ENCODE peak calls at places on chromosomes 7 and 10, in five cellular contexts. One of them, this sample, is unnamed.

GRCh38 chr7:6430271-6430940 is 17.3 kb downstream of the DAGLB start:
- DNase-seq in activated CD4-positive, alpha-beta T cell treated with anti-CD3 and anti-CD28 coated beads, Interleukin-2, amount 10 ng/mL, durations not matched to agents 7 days and 5 days: no peak
- DNase-seq in CD8-positive, alpha-beta memory T cell: no peak
- DNase-seq in T-helper 9 cell: no peak
- DNase-seq in ureter: no peak
- DNase-seq in this sample: no peak

GRCh38 chr10:118615888-118616287 is 20.4 kb upstream of the PRLHR start:
- DNase-seq in activated CD4-positive, alpha-beta T cell treated with anti-CD3 and anti-CD28 coated beads, Interleukin-2, amount 10 ng/mL, durations not matched to agents 7 days and 5 days: no peak
- DNase-seq in CD8-positive, alpha-beta memory T cell: no peak
- DNase-seq in T-helper 9 cell: no peak
- DNase-seq in ureter: no peak
- DNase-seq in this sample: no peak

GRCh38 chr10:95363303-95363912 is 72.6 kb upstream of the PDLIM1 start:
- DNase-seq in activated CD4-positive, alpha-beta T cell treated with anti-CD3 and anti-CD28 coated beads, Interleukin-2, amount 10 ng/mL, durations not matched to agents 7 days and 5 days: peak; percentile 77
- DNase-seq in CD8-positive, alpha-beta memory T cell: peak; percentile 18
- DNase-seq in T-helper 9 cell: peak; percentile 15
- DNase-seq in ureter: peak; percentile 68
- DNase-seq in this sample: no peak

GRCh38 chr7:64655811-64656210 is 10.1 kb upstream of the ZNF107 start:
- DNase-seq in activated CD4-positive, alpha-beta T cell treated with anti-CD3 and anti-CD28 coated beads, Interleukin-2, amount 10 ng/mL, durations not matched to agents 7 days and 5 days: no peak
- DNase-seq in CD8-positive, alpha-beta memory T cell: no peak
- DNase-seq in T-helper 9 cell: no peak
- DNase-seq in ureter: peak; percentile 3
- DNase-seq in this sample: no peak

GRCh38 chr10:105258036-105258673 is 617.1 kb downstream of the SORCS3 start:
- DNase-seq in activated CD4-positive, alpha-beta T cell treated with anti-CD3 and anti-CD28 coated beads, Interleukin-2, amount 10 ng/mL, durations not matched to agents 7 days and 5 days: no peak
- DNase-seq in CD8-positive, alpha-beta memory T cell: no peak
- DNase-seq in T-helper 9 cell: no peak
- DNase-seq in ureter: no peak
- DNase-seq in this sample: no peak

GRCh38 chr10:43128958-43129706 is 9.1 kb upstream of the CSGALNACT2 start:
- DNase-seq in activated CD4-positive, alpha-beta T cell treated with anti-CD3 and anti-CD28 coated beads, Interleukin-2, amount 10 ng/mL, durations not matched to agents 7 days and 5 days: peak; percentile 38
- DNase-seq in CD8-positive, alpha-beta memory T cell: no peak
- DNase-seq in T-helper 9 cell: no peak
- DNase-seq in ureter: no peak
- DNase-seq in this sample: no peak

GRCh38 chr7:3300651-3301471 is at the start of gene SDK1:
- DNase-seq in activated CD4-positive, alpha-beta T cell treated with anti-CD3 and anti-CD28 coated beads, Interleukin-2, amount 10 ng/mL, durations not matched to agents 7 days and 5 days: peak; percentile 90
- DNase-seq in CD8-positive, alpha-beta memory T cell: peak; percentile 86
- DNase-seq in T-helper 9 cell: peak; percentile 86
- DNase-seq in ureter: peak; percentile 91
- DNase-seq in this sample: peak; percentile 87

GRCh38 chr10:62625484-62625883 is 179.0 kb upstream of the ADO start:
- DNase-seq in activated CD4-positive, alpha-beta T cell treated with anti-CD3 and anti-CD28 coated beads, Interleukin-2, amount 10 ng/mL, durations not matched to agents 7 days and 5 days: no peak
- DNase-seq in CD8-positive, alpha-beta memory T cell: no peak
- DNase-seq in T-helper 9 cell: no peak
- DNase-seq in ureter: no peak
- DNase-seq in this sample: no peak

GRCh38 chr10:119517235-119518141 is 25.0 kb downstream of the RGS10 start:
- DNase-seq in activated CD4-positive, alpha-beta T cell treated with anti-CD3 and anti-CD28 coated beads, Interleukin-2, amount 10 ng/mL, durations not matched to agents 7 days and 5 days: peak; percentile 60
- DNase-seq in CD8-positive, alpha-beta memory T cell: peak; percentile 18
- DNase-seq in T-helper 9 cell: peak; percentile 35
- DNase-seq in ureter: no peak
- DNase-seq in this sample: peak; percentile 18

GRCh38 chr10:122571892-122572291 is 11.3 kb downstream of the DMBT1 start:
- DNase-seq in activated CD4-positive, alpha-beta T cell treated with anti-CD3 and anti-CD28 coated beads, Interleukin-2, amount 10 ng/mL, durations not matched to agents 7 days and 5 days: no peak
- DNase-seq in CD8-positive, alpha-beta memory T cell: no peak
- DNase-seq in T-helper 9 cell: no peak
- DNase-seq in ureter: no peak
- DNase-seq in this sample: no peak

This sample was measured in T-helper 17 cell.